ENCODE peak calls at places on chromosomes 2 and 18, in four cellular contexts. P is choroid plexus epithelial cell, H is upper lobe of right lung, G is WTC11. M is an unnamed sample.

GRCh38 chr18:59853380-59853779 is 46.4 kb upstream of the PMAIP1 start:
- DNase-seq in H (no peak), P (no peak), G (no peak), M (no peak)

GRCh38 chr2:220279372-220279771 is 651.9 kb downstream of the SLC4A3 start:
- DNase-seq in G (no peak), P (peak; percentile 61), H (no peak), M (no peak)

GRCh38 chr2:9146656-9147055 is 60.0 kb upstream of the ASAP2 start:
- DNase-seq in G (no peak), P (no peak), H (no peak), M (no peak)

GRCh38 chr2:65402339-65402738 is 30.1 kb downstream of the SPRED2 start:
- DNase-seq in G (no peak), P (no peak), H (no peak), M (no peak)

GRCh38 chr2:75224636-75225094 is 25.3 kb upstream of the TACR1 start:
- DNase-seq in P (peak; percentile 3), G (no peak), H (no peak), M (no peak)

GRCh38 chr2:26613241-26614204 is 27.6 kb downstream of the CIB4 start:
- DNase-seq in H (peak; percentile 68), G (no peak), P (peak; percentile 24), M (no peak)

GRCh38 chr2:219002395-219003266 is 9.4 kb upstream of the CRYBA2 start:
- DNase-seq in P (peak; percentile 21), H (peak; percentile 90), G (peak; percentile 95), M (peak; percentile 71)

GRCh38 chr2:8692783-8693768 is 11.2 kb downstream of the ID2 start:
- DNase-seq in H (no peak), P (no peak), G (peak; percentile 72), M (peak; percentile 53)

GRCh38 chr2:217220228-217221013 is 360.6 kb upstream of the TNP1 start:
- DNase-seq in G (no peak), H (no peak), P (peak; percentile 80), M (no peak)

GRCh38 chr2:62501794-62502500 is 4.0 kb downstream of the TMEM17 start:
- DNase-seq in H (no peak), P (peak; percentile 10), G (no peak), M (no peak)

GRCh38 chr18:3067213-3068118 is 54.5 kb upstream of the LPIN2 start:
- DNase-seq in H (no peak), P (no peak), G (no peak), M (no peak)

GRCh38 chr2:230999477-230999876 is 3.6 kb downstream of the SPATA3 start:
- DNase-seq in H (no peak), G (no peak), P (no peak), M (no peak)

GRCh38 chr2:6554403-6554802 is 311.3 kb downstream of the CMPK2 start:
- DNase-seq in G (no peak), H (no peak), P (no peak), M (no peak)

GRCh38 chr2:144702051-144702450 is 182.1 kb upstream of the ZEB2 start:
- DNase-seq in H (no peak), P (no peak), G (no peak), M (no peak)

GRCh38 chr2:216666461-216667233 is 28.7 kb downstream of the IGFBP5 start:
- DNase-seq in G (peak; percentile 89), H (peak; percentile 75), P (peak; percentile 83), M (peak; percentile 69)

GRCh38 chr2:153834662-153835061 is 37.1 kb upstream of the GALNT13 start:
- DNase-seq in G (no peak), P (no peak), H (no peak), M (no peak)

GRCh38 chr18:10400534-10400933 is 53.9 kb upstream of the APCDD1 start:
- DNase-seq in G (no peak), H (no peak), P (no peak), M (no peak)

GRCh38 chr2:73987109-73987947 is 2.6 kb downstream of the TET3 start:
- DNase-seq in P (peak; percentile 52), G (no peak), H (peak; percentile 77), M (no peak)

GRCh38 chr2:207122914-207123744 is 42.6 kb downstream of the KLF7 start:
- DNase-seq in P (no peak), G (no peak), H (no peak), M (no peak)

GRCh38 chr2:205077159-205077558 is 531.9 kb downstream of the PARD3B start:
- DNase-seq in H (no peak), G (no peak), P (no peak), M (no peak)

GRCh38 chr2:206585335-206585734 is 57.0 kb upstream of the FAM237A start:
- DNase-seq in P (peak; percentile 27), H (no peak), G (no peak), M (no peak)

GRCh38 chr18:40313030-40313642 is 1641.9 kb upstream of the PIK3C3 start:
- DNase-seq in H (no peak), P (no peak), G (no peak), M (no peak)

GRCh38 chr2:286774-287392 is 1.0 kb downstream of the ALKAL2 start:
- DNase-seq in H (no peak), G (no peak), P (peak; percentile 28), M (no peak)

GRCh38 chr2:107808986-107809385 is 17.7 kb upstream of the RGPD4 start:
- DNase-seq in G (no peak), P (no peak), H (no peak), M (no peak)

GRCh38 chr2:65722028-65722427 is 289.6 kb upstream of the SPRED2 start:
- DNase-seq in G (peak; percentile 61), P (peak; percentile 65), H (no peak), M (no peak)

GRCh38 chr18:60060026-60060425 is 160.2 kb downstream of the PMAIP1 start:
- DNase-seq in G (no peak), P (peak; percentile 14), H (no peak), M (no peak)

GRCh38 chr18:50410008-50410407 is 35.2 kb downstream of the SKA1 start:
- DNase-seq in H (no peak), G (peak; percentile 33), P (no peak), M (no peak)

GRCh38 chr2:226080323-226080722 is 680.8 kb downstream of the NYAP2 start:
- DNase-seq in P (peak; percentile 70), H (no peak), G (no peak), M (no peak)

GRCh38 chr2:153479527-153479926 is 965 bp upstream of the RPRM start:
- DNase-seq in P (no peak), G (no peak), H (no peak), M (no peak)

GRCh38 chr18:74303936-74304335 is 11.7 kb upstream of the C18orf63 start:
- DNase-seq in H (no peak), P (no peak), G (no peak), M (no peak)

GRCh38 chr18:41737218-41737617 is 217.8 kb upstream of the PIK3C3 start:
- DNase-seq in P (no peak), G (no peak), H (no peak), M (no peak)

GRCh38 chr2:223052710-223053261 is 796 bp downstream of the KCNE4 start:
- DNase-seq in P (no peak), H (no peak), G (no peak), M (no peak)

GRCh38 chr2:10915731-10916331 is 4.1 kb downstream of the KCNF1 start:
- DNase-seq in G (no peak), H (peak; percentile 52), P (no peak), M (no peak)

GRCh38 chr2:10912796-10913445 is 1.2 kb downstream of the KCNF1 start:
- DNase-seq in G (no peak), P (no peak), H (peak; percentile 56), M (no peak)

GRCh38 chr2:10913501-10914271 is 2.0 kb downstream of the KCNF1 start:
- DNase-seq in P (no peak), G (no peak), H (peak; percentile 53), M (no peak)

GRCh38 chr2:10915236-10915635 is 3.5 kb downstream of the KCNF1 start:
- DNase-seq in G (no peak), H (peak; percentile 40), P (no peak), M (no peak)

DNA sequence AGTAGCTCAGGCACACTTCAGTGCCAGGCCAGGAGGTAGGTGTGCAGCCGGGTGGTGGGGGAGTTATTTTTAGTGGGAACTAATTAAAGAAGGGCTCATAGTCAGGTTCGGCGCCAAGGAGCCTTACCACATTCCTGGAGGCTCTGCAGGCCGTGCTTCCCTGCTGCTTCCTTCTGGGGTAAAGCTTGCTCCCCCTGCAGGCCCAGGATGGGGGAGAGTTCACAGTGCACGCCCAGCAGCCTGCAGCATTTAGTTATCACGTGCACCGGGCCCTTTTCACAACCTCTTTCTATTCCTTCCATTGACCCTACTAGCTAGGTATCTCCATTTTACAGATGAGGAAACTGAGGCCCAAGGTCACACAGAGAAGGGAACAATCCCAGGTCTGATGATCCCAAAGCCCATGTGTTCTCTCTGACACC is 2.5 kb downstream of the KCNF1 start:
- DNase-seq in P (peak; percentile 17), H (peak; percentile 63), G (peak; percentile 73), M (no peak)
- TF ChIP-seq CTCF in P (peak; percentile 30), H (no peak), G (peak; percentile 21), M (peak; percentile 33)

DNA sequence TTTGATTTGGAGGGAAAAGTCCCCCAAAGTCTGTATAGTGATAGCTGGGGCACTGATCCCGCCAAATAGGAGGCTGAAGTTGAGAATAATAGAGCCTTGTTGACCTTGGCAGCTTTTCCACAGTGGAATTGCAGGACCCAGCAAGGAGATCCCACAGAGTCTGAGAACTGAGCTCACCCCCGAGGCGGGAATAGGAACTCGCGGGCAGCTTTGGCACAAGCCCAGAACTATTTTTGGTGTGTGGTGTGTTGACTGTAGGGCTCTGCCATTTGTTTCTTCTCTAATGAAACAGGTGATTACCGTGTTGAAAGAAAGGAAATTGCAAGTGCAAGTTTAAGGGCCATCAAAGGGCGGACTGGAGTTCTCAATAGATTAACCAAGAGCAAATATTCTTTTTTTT is 34.0 kb downstream of the SH3RF3 start:
- DNase-seq in H (no peak), G (no peak), P (peak; percentile 41), M (no peak)
- TF ChIP-seq CTCF in H (no peak), G (no peak), P (no peak), M (no peak)

DNA sequence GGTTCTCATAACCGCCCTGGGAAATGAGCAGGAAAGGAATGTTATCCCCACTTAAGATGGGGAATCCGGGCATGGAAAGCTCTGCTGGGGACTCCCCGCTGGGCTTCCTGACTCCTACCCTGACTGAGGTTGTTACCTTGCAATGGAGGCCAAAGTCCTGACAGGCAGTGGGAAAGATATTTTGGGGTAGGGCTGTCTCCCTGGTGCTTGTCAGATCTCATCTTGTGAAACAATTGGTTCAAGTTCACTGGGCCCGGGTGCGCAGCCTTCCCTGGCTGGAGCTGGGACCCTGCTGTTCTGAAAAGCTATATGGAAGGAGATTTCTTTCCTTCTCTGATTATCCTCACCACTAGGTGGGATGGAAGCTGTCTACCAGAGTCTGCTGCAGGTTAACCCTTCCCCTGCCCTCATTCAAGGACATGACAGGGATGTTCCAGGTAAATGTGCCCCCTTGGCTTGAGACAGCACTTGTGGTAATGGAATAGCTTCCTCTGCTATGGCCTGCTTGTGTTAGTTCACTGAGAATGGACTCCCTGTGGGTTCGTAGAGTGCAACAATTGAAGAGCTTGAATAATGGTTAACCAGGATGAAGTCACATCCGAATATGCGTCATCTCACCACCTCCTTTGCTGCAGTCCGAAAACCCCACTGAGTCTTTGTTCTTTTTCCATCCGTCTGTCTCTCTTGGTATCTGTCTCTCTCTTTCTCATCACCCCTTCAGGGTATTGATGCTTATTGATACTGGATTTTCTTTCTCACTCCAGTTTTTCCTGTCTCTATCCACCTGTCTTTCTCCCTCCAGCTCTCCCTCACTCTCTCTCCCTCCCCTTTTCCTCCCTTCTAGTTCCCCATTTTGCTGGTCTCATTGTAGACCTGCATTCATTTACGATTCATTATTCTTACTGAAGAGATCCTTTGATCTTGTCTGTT is 67.8 kb upstream of the EPAS1 start:
- DNase-seq in P (peak; percentile 82), H (no peak), G (peak; percentile 36), M (no peak)
- TF ChIP-seq CTCF in P (peak; percentile 49), H (no peak), G (no peak), M (no peak)

GRCh38 chr2:41698787-41699422 is 348.9 kb upstream of the PKDCC start:
- DNase-seq in G (peak; percentile 78), P (peak; percentile 33), H (peak; percentile 63), M (no peak)
- TF ChIP-seq CTCF in G (peak; percentile 70), P (peak; percentile 85), H (peak; percentile 68), M (peak; percentile 78)

GRCh38 chr2:237685408-237685807 is 58.0 kb downstream of the LRRFIP1 start:
- DNase-seq in H (peak; percentile 37), P (peak; percentile 58), G (no peak), M (no peak)
- TF ChIP-seq CTCF in H (no peak), P (peak; percentile 64), G (no peak), M (peak; percentile 40)